ENCODE peak calls at places on chromosomes 12 and 14, in nine cellular contexts. B, I, G, H, D, J, Y, U and T are unnamed samples.

GRCh38 chr12:69345742-69346141 is 2.4 kb upstream of the LYZ start:
- DNase-seq in B (no peak), D (no peak), G (no peak), J (no peak), I (no peak), Y (no peak), H (no peak), U (no peak), T (no peak)

GRCh38 chr12:2011641-2012607 is 7.7 kb upstream of the DCP1B start:
- DNase-seq in I (no peak), G (peak; percentile 9), J (no peak), Y (no peak), B (no peak), D (peak; percentile 34), H (no peak), U (no peak), T (no peak)

GRCh38 chr14:72741836-72742681 is 151.8 kb downstream of the DPF3 start:
- DNase-seq in D (peak; percentile 19), H (no peak), J (no peak), I (no peak), U (no peak), B (no peak), G (no peak), Y (peak; percentile 46), T (no peak)

GRCh38 chr12:52879394-52880351 is 25.2 kb downstream of the KRT8 start:
- DNase-seq in J (peak; percentile 95), B (peak; percentile 87), Y (peak; percentile 83), D (peak; percentile 96), U (peak; percentile 80), G (peak; percentile 86), I (peak; percentile 90), H (peak; percentile 82), T (peak; percentile 65)

GRCh38 chr12:121579190-121579791 is 1.5 kb downstream of the KDM2B start:
- DNase-seq in B (no peak), Y (no peak), J (peak; percentile 56), I (no peak), H (no peak), G (no peak), D (peak; percentile 65), U (peak; percentile 43), T (no peak)

GRCh38 chr14:36582011-36582873 is at the start of gene NKX2-8:
- DNase-seq in J (peak; percentile 19), B (no peak), D (peak; percentile 60), U (no peak), I (peak; percentile 36), H (peak; percentile 49), Y (no peak), G (no peak), T (no peak)

GRCh38 chr14:54625158-54625557 is 58.2 kb downstream of the SAMD4A start:
- DNase-seq in Y (no peak), I (peak; percentile 58), G (peak; percentile 92), H (no peak), J (peak; percentile 60), B (peak; percentile 40), D (no peak), U (no peak), T (no peak)

GRCh38 chr12:65941388-65941787 is 117.1 kb downstream of the HMGA2 start:
- DNase-seq in D (no peak), J (no peak), Y (peak; percentile 79), G (peak; percentile 95), I (no peak), H (no peak), B (peak; percentile 93), U (no peak), T (peak; percentile 63)

GRCh38 chr14:83217492-83217891 is 1683.8 kb upstream of the SEL1L start:
- DNase-seq in Y (no peak), H (no peak), D (peak; percentile 13), G (peak; percentile 96), B (peak; percentile 48), I (no peak), U (no peak), J (peak; percentile 53), T (peak; percentile 93)

GRCh38 chr14:50619569-50620141 is 48.5 kb downstream of the SAV1 start:
- DNase-seq in B (peak; percentile 64), J (peak; percentile 34), I (peak; percentile 25), U (no peak), G (peak; percentile 65), D (peak; percentile 22), H (peak; percentile 34), Y (peak; percentile 70), T (no peak)

GRCh38 chr12:508795-509194 is 49.1 kb downstream of the B4GALNT3 start:
- DNase-seq in J (peak; percentile 57), I (peak; percentile 55), H (no peak), G (no peak), Y (no peak), D (no peak), U (no peak), B (no peak), T (no peak)

GRCh38 chr12:67434653-67435375 is 165.7 kb downstream of the CAND1 start:
- DNase-seq in H (peak; percentile 18), I (no peak), B (peak; percentile 96), D (no peak), U (peak; percentile 35), J (peak; percentile 66), G (peak; percentile 99), Y (no peak), T (peak; percentile 83)

GRCh38 chr12:52190860-52191729 is 719 bp downstream of the KRT80 start:
- DNase-seq in I (no peak), H (peak; percentile 82), B (no peak), D (no peak), Y (no peak), U (no peak), G (peak; percentile 35), J (no peak), T (no peak)

GRCh38 chr12:122894173-122895121 is 1.5 kb downstream of the VPS37B start:
- DNase-seq in B (no peak), H (no peak), I (no peak), D (no peak), J (no peak), U (no peak), Y (no peak), G (no peak), T (no peak)

GRCh38 chr14:104903990-104904389 is 20.7 kb upstream of the PLD4 start:
- DNase-seq in H (no peak), J (no peak), D (no peak), Y (no peak), I (no peak), B (no peak), G (no peak), U (no peak), T (no peak)

GRCh38 chr14:99325591-99325990 is 53.6 kb upstream of the BCL11B start:
- DNase-seq in I (no peak), H (no peak), D (no peak), Y (no peak), B (no peak), U (no peak), J (no peak), G (no peak), T (no peak)

GRCh38 chr14:49692191-49692757 is 646 bp upstream of the KLHDC1 start:
- DNase-seq in I (no peak), J (no peak), H (no peak), Y (no peak), G (peak; percentile 8), U (no peak), D (no peak), B (no peak), T (no peak)

GRCh38 chr12:33653362-33653761 is 213.7 kb upstream of the SYT10 start:
- DNase-seq in Y (no peak), J (no peak), G (no peak), U (no peak), D (no peak), B (no peak), H (no peak), I (no peak), T (no peak)

GRCh38 chr12:33654313-33654712 is 214.7 kb upstream of the SYT10 start:
- DNase-seq in Y (no peak), H (no peak), J (no peak), U (no peak), I (no peak), D (no peak), B (no peak), G (no peak), T (peak; percentile 74)

GRCh38 chr12:33649992-33650391 is 210.4 kb upstream of the SYT10 start:
- DNase-seq in U (no peak), D (no peak), H (no peak), B (no peak), I (no peak), J (no peak), Y (no peak), G (no peak), T (no peak)

DNA sequence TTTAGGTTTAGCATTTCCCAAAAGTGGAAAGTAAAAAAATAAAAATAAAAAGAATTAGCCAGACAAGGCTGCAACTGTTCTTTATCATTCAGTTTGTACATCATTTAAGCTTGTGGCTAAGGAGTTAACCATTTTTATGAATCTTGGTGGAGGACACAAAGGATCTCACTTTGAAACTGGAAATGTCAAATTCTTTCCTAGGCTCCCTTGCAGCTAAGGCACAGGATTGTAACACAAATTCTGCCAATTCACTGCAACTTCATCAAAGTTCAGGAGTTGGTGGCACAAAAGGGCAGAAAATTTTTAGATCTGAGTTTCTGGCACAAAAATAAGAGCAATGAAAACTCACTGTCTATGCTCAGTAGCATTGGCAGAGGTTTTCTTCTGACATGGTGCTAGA is 211.2 kb upstream of the SYT10 start:
- DNase-seq in Y (no peak), H (no peak), U (no peak), J (no peak), G (no peak), B (no peak), I (no peak), D (no peak), T (no peak)
- H3K4me3 ChIP-seq in Y (no peak overlapping the region), H (no peak overlapping the region), U (no peak overlapping the region), J (no peak overlapping the region), G (no peak overlapping the region), B (no peak overlapping the region), I (no peak overlapping the region), D (no peak overlapping the region), T (no peak overlapping the region)

GRCh38 chr14:68231832-68232642 is 412.5 kb downstream of the RAD51B start:
- DNase-seq in D (no peak), U (no peak), B (peak; percentile 56), G (peak; percentile 62), I (no peak), Y (peak; percentile 77), J (no peak), H (no peak), T (no peak)
- TF ChIP-seq CTCF in D (no peak), U (no peak), B (no peak), G (no peak), I (no peak), Y (no peak), J (no peak), H (no peak), T (no peak)

DNA sequence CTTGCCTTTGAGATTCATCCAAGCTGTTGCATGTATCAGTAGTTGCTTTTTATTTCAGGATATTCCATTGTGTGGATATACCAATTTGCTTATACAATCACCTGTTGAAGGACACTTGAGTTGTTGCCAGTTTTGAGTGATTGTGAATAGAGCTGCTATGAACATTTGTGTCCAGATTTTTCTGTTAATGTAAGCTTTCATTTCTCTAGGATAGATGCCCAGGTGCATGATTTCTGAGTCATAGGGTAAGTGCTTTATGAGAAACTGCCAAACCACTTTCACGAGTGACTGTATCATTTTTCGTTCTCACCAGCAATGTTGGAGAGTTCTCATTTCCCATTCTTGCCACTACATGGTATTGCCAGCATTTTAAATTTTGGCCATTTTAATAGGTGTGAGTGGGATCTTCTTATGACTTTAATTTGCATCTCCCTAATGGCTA is 434.6 kb upstream of the RGS6 start:
- DNase-seq in G (peak; percentile 82), B (peak; percentile 74), U (no peak), I (no peak), D (no peak), Y (peak; percentile 25), H (no peak), J (no peak), T (no peak)
- H3K4me3 ChIP-seq in G (no peak overlapping the region), B (no peak overlapping the region), U (no peak overlapping the region), I (no peak overlapping the region), D (no peak overlapping the region), Y (no peak overlapping the region), H (no peak overlapping the region), J (no peak overlapping the region), T (no peak overlapping the region)

GRCh38 chr14:95875831-95876768 is 532 bp upstream of the TUNAR start:
- DNase-seq in I (no peak), G (no peak), H (no peak), Y (no peak), J (no peak), U (no peak), B (no peak), D (peak; percentile 89), T (no peak)
- TF ChIP-seq CTCF in I (no peak), G (no peak), H (no peak), Y (no peak), J (no peak), U (no peak), B (no peak), D (peak; percentile 22), T (no peak)